ENCODE peak calls at places on chromosomes 16 and 17, in nine cellular contexts. One of them, this sample, is unnamed. For H3K4me1, the result is how much of the 10 kb centered on the place peaks cover.

GRCh38 chr17:66138120-66138519 is 53.8 kb downstream of the CEP112 start:
- DNase-seq in IMR-90: no peak
- DNase-seq in testis: no peak
- DNase-seq in colonic mucosa: no peak
- DNase-seq in A549: no peak
- DNase-seq in Peyer's patch: no peak
- DNase-seq in OCI-LY7: peak
- DNase-seq in thoracic aorta: no peak
- DNase-seq in stomach: no peak
- DNase-seq in this sample: no peak

GRCh38 chr17:40481106-40481505 is 20.3 kb downstream of the TNS4 start:
- DNase-seq in IMR-90: no peak
- DNase-seq in testis: no peak
- DNase-seq in colonic mucosa: no peak
- DNase-seq in A549: no peak
- DNase-seq in Peyer's patch: no peak
- DNase-seq in OCI-LY7: no peak
- DNase-seq in thoracic aorta: no peak
- DNase-seq in stomach: no peak
- DNase-seq in this sample: no peak

GRCh38 chr16:12661656-12662172 is 142.0 kb downstream of the CPPED1 start:
- DNase-seq in IMR-90: peak
- DNase-seq in testis: peak
- DNase-seq in colonic mucosa: peak
- DNase-seq in A549: no peak
- DNase-seq in Peyer's patch: no peak
- DNase-seq in OCI-LY7: peak
- DNase-seq in thoracic aorta: no peak
- DNase-seq in stomach: no peak
- DNase-seq in this sample: no peak

GRCh38 chr16:12682441-12682840 is 121.2 kb downstream of the CPPED1 start:
- DNase-seq in IMR-90: no peak
- DNase-seq in testis: no peak
- DNase-seq in colonic mucosa: no peak
- DNase-seq in A549: no peak
- DNase-seq in Peyer's patch: no peak
- DNase-seq in OCI-LY7: no peak
- DNase-seq in thoracic aorta: no peak
- DNase-seq in stomach: no peak
- DNase-seq in this sample: no peak

GRCh38 chr17:54901230-54901847 is 687 bp downstream of the TOM1L1 start:
- DNase-seq in IMR-90: peak
- DNase-seq in testis: no peak
- DNase-seq in colonic mucosa: peak
- DNase-seq in A549: peak
- DNase-seq in Peyer's patch: no peak
- DNase-seq in OCI-LY7: no peak
- DNase-seq in thoracic aorta: no peak
- DNase-seq in stomach: no peak
- DNase-seq in this sample: no peak

GRCh38 chr16:7399296-7399695 is 66.7 kb downstream of the RBFOX1 start:
- DNase-seq in IMR-90: no peak
- DNase-seq in testis: no peak
- DNase-seq in colonic mucosa: no peak
- DNase-seq in A549: no peak
- DNase-seq in Peyer's patch: no peak
- DNase-seq in OCI-LY7: no peak
- DNase-seq in thoracic aorta: no peak
- DNase-seq in stomach: no peak
- DNase-seq in this sample: no peak

GRCh38 chr17:61385091-61385868 is 14.4 kb upstream of the TBX2 start:
- DNase-seq in IMR-90: no peak
- DNase-seq in testis: no peak
- DNase-seq in colonic mucosa: no peak
- DNase-seq in A549: no peak
- DNase-seq in Peyer's patch: no peak
- DNase-seq in OCI-LY7: no peak
- DNase-seq in thoracic aorta: no peak
- DNase-seq in stomach: no peak
- DNase-seq in this sample: no peak

GRCh38 chr16:50841081-50841886 is 99.4 kb downstream of the CYLD start:
- DNase-seq in IMR-90: no peak
- DNase-seq in testis: peak
- DNase-seq in colonic mucosa: no peak
- DNase-seq in A549: no peak
- DNase-seq in Peyer's patch: no peak
- DNase-seq in OCI-LY7: no peak
- DNase-seq in thoracic aorta: no peak
- DNase-seq in stomach: no peak
- DNase-seq in this sample: no peak

GRCh38 chr17:82603981-82604448 is 44.2 kb downstream of the WDR45B start:
- DNase-seq in IMR-90: peak
- DNase-seq in testis: peak
- DNase-seq in colonic mucosa: peak
- DNase-seq in A549: no peak
- DNase-seq in Peyer's patch: peak
- DNase-seq in OCI-LY7: no peak
- DNase-seq in thoracic aorta: no peak
- DNase-seq in stomach: peak
- DNase-seq in this sample: no peak

GRCh38 chr17:13650096-13650675 is 48.5 kb upstream of the HS3ST3A1 start:
- DNase-seq in IMR-90: peak
- DNase-seq in testis: no peak
- DNase-seq in colonic mucosa: no peak
- DNase-seq in A549: no peak
- DNase-seq in Peyer's patch: no peak
- DNase-seq in OCI-LY7: no peak
- DNase-seq in thoracic aorta: no peak
- DNase-seq in stomach: no peak
- DNase-seq in this sample: no peak

GRCh38 chr17:52148969-52149351 is 9.6 kb downstream of the CA10 start:
- DNase-seq in IMR-90: no peak
- DNase-seq in testis: no peak
- DNase-seq in colonic mucosa: no peak
- DNase-seq in A549: no peak
- DNase-seq in Peyer's patch: no peak
- DNase-seq in OCI-LY7: no peak
- DNase-seq in thoracic aorta: no peak
- DNase-seq in stomach: no peak
- DNase-seq in this sample: no peak

GRCh38 chr17:55334285-55334684 is 69.5 kb downstream of the HLF start:
- DNase-seq in IMR-90: no peak
- DNase-seq in testis: no peak
- DNase-seq in colonic mucosa: no peak
- DNase-seq in A549: no peak
- DNase-seq in Peyer's patch: no peak
- DNase-seq in OCI-LY7: no peak
- DNase-seq in thoracic aorta: no peak
- DNase-seq in stomach: no peak
- DNase-seq in this sample: no peak

GRCh38 chr17:4375039-4375748 is 8.7 kb upstream of the UBE2G1 start:
- DNase-seq in IMR-90: no peak
- DNase-seq in testis: no peak
- DNase-seq in colonic mucosa: no peak
- DNase-seq in A549: no peak
- DNase-seq in Peyer's patch: peak
- DNase-seq in OCI-LY7: peak
- DNase-seq in thoracic aorta: no peak
- DNase-seq in stomach: no peak
- DNase-seq in this sample: no peak

GRCh38 chr17:72361892-72362291 is 241.1 kb downstream of the SOX9 start:
- DNase-seq in IMR-90: peak
- DNase-seq in testis: no peak
- DNase-seq in colonic mucosa: no peak
- DNase-seq in A549: no peak
- DNase-seq in Peyer's patch: no peak
- DNase-seq in OCI-LY7: no peak
- DNase-seq in thoracic aorta: no peak
- DNase-seq in stomach: no peak
- DNase-seq in this sample: no peak
- H3K27ac ChIP-seq in IMR-90: no peak
- H3K27ac ChIP-seq in testis: no peak
- H3K27ac ChIP-seq in colonic mucosa: no peak
- H3K27ac ChIP-seq in A549: peak
- H3K27ac ChIP-seq in Peyer's patch: no peak
- H3K27ac ChIP-seq in OCI-LY7: no peak
- H3K27ac ChIP-seq in thoracic aorta: no peak
- H3K27ac ChIP-seq in stomach: no peak
- H3K27ac ChIP-seq in this sample: no peak

DNA sequence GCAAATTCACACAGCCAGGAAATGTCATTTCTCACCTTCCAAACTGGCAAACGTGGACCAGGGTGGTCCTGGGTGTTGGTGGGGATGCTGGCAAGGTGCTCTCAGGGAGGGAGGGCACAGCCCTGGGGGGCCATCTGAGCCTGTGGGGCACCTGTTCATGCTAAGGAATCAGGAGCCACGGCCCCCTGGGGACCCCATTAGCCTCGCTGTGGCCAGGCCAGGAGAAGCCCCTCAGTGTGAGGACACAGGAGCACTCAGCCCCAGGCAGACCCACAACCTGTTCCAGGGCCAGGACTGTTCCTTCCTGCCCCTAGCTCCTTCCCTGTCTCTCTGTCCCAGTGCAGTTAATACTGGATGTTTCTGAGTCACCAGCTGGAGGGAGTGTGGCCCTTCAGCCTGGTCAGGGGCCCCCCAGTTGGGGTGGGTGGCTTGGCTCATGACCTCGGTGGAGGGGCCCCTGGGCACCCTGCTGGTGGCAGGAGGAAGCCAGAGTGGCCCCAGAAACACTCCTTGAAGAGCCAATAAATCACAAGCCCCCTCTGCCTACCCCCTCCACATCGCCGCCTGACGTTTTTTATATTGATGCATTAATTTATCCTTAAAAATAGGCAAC is 22.5 kb downstream of the ACTG1 start:
- DNase-seq in IMR-90: no peak
- DNase-seq in testis: no peak
- DNase-seq in colonic mucosa: no peak
- DNase-seq in A549: no peak
- DNase-seq in Peyer's patch: no peak
- DNase-seq in OCI-LY7: no peak
- DNase-seq in thoracic aorta: no peak
- DNase-seq in stomach: no peak
- DNase-seq in this sample: no peak
- TF ChIP-seq CTCF in IMR-90: no peak
- TF ChIP-seq CTCF in testis: no peak
- TF ChIP-seq CTCF in colonic mucosa: no peak
- TF ChIP-seq CTCF in A549: no peak
- TF ChIP-seq CTCF in Peyer's patch: no peak
- TF ChIP-seq CTCF in OCI-LY7: no peak
- TF ChIP-seq CTCF in thoracic aorta: no peak
- TF ChIP-seq CTCF in stomach: no peak
- TF ChIP-seq CTCF in this sample: no peak

DNA sequence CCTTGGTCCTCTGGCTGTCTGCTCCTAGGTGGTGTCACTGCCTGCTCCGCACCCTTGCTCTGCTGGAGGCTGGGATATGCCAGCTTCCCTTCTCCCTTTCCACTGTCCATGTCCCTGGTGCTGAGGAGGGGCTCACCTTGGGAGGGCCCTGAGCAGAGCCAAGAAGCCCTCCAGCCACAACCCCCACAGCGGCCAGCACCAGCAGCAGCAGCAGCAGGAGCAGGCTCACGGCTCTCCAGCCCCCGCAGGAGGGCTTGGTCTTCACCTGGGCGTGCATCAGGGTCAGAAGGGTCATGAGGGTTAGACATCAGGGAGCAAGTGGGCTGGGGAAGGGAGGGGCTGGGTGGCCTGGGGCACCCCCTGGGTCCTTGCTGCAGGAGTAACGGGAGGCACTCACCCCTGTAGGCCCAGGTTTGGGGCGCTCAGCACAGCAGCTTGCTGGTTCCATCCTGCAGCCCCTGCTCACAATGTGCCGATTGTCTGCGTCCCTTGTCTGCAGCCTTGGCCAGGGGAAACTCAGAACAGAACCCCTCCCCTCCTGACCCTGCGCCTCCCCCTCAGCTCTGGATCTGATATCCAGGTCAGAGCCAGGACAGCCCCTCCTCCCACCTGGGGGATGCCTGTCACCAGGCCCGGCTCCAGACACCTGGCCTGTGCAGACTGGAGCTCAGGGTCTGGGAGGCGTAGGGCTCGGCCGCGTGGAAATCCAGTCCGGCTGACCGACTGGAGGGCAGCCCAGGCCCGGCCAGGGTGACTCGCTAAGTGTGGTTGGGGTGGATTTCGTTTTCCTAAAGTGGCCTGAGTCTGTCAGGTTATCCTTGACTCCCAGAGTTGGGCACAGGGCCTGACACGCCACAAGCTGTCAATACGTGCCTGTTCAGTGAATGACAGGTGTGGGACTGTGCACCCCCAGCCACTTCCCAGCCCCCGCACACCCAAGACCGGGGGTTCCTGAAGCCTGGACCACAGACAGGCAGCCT is at the start of gene BRICD5:
- DNase-seq in IMR-90: peak
- DNase-seq in testis: peak
- DNase-seq in colonic mucosa: no peak
- DNase-seq in A549: no peak
- DNase-seq in Peyer's patch: no peak
- DNase-seq in OCI-LY7: no peak
- DNase-seq in thoracic aorta: no peak
- DNase-seq in stomach: no peak
- DNase-seq in this sample: no peak
- H3K4me1 ChIP-seq in IMR-90: under half
- H3K4me1 ChIP-seq in testis: half or more
- H3K4me1 ChIP-seq in colonic mucosa: under half
- H3K4me1 ChIP-seq in A549: under half
- H3K4me1 ChIP-seq in Peyer's patch: under half
- H3K4me1 ChIP-seq in OCI-LY7: under half
- H3K4me1 ChIP-seq in thoracic aorta: under half
- H3K4me1 ChIP-seq in stomach: under half
- H3K4me1 ChIP-seq in this sample: half or more

GRCh38 chr16:53612003-53612402 is 91.7 kb downstream of the RPGRIP1L start:
- DNase-seq in IMR-90: no peak
- DNase-seq in testis: no peak
- DNase-seq in colonic mucosa: peak
- DNase-seq in A549: no peak
- DNase-seq in Peyer's patch: no peak
- DNase-seq in OCI-LY7: no peak
- DNase-seq in thoracic aorta: no peak
- DNase-seq in stomach: no peak
- DNase-seq in this sample: no peak

GRCh38 chr16:53608094-53608493 is 95.6 kb downstream of the RPGRIP1L start:
- DNase-seq in IMR-90: no peak
- DNase-seq in testis: no peak
- DNase-seq in colonic mucosa: no peak
- DNase-seq in A549: no peak
- DNase-seq in Peyer's patch: no peak
- DNase-seq in OCI-LY7: no peak
- DNase-seq in thoracic aorta: no peak
- DNase-seq in stomach: no peak
- DNase-seq in this sample: no peak

GRCh38 chr16:53611151-53611802 is 92.4 kb downstream of the RPGRIP1L start:
- DNase-seq in IMR-90: no peak
- DNase-seq in testis: no peak
- DNase-seq in colonic mucosa: peak
- DNase-seq in A549: no peak
- DNase-seq in Peyer's patch: no peak
- DNase-seq in OCI-LY7: no peak
- DNase-seq in thoracic aorta: no peak
- DNase-seq in stomach: no peak
- DNase-seq in this sample: no peak

GRCh38 chr16:53605979-53606378 is 97.7 kb downstream of the RPGRIP1L start:
- DNase-seq in IMR-90: no peak
- DNase-seq in testis: no peak
- DNase-seq in colonic mucosa: no peak
- DNase-seq in A549: no peak
- DNase-seq in Peyer's patch: no peak
- DNase-seq in OCI-LY7: no peak
- DNase-seq in thoracic aorta: no peak
- DNase-seq in stomach: no peak
- DNase-seq in this sample: no peak

GRCh38 chr16:53609536-53609935 is 94.1 kb downstream of the RPGRIP1L start:
- DNase-seq in IMR-90: no peak
- DNase-seq in testis: no peak
- DNase-seq in colonic mucosa: no peak
- DNase-seq in A549: no peak
- DNase-seq in Peyer's patch: no peak
- DNase-seq in OCI-LY7: no peak
- DNase-seq in thoracic aorta: no peak
- DNase-seq in stomach: no peak
- DNase-seq in this sample: no peak
- H3K27ac ChIP-seq in IMR-90: no peak
- H3K27ac ChIP-seq in testis: no peak
- H3K27ac ChIP-seq in colonic mucosa: no peak
- H3K27ac ChIP-seq in A549: no peak
- H3K27ac ChIP-seq in Peyer's patch: no peak
- H3K27ac ChIP-seq in OCI-LY7: no peak
- H3K27ac ChIP-seq in thoracic aorta: no peak
- H3K27ac ChIP-seq in stomach: no peak
- H3K27ac ChIP-seq in this sample: no peak